ENCODE peak calls at places on chromosome 2, in four cellular contexts. One of them, this sample, is unnamed.
A peak's percentile ranks its signal among the peaks of the same experiment; 100 is the strongest.

GRCh38 chr2:40751981-40752380 is 300.1 kb upstream of the SLC8A1 start:
- DNase-seq in HepG2: no peak
- DNase-seq in endothelial cell of umbilical vein: no peak
- DNase-seq in GM12878: no peak
- DNase-seq in this sample: no peak

GRCh38 chr2:237574894-237575868 is 8.8 kb downstream of the PRLH start:
- DNase-seq in HepG2: no peak
- DNase-seq in GM12878: no peak
- DNase-seq in endothelial cell of umbilical vein: no peak
- DNase-seq in this sample: no peak

GRCh38 chr2:13021470-13021957 is 304.8 kb downstream of the TRIB2 start:
- DNase-seq in endothelial cell of umbilical vein: no peak
- DNase-seq in GM12878: no peak
- DNase-seq in HepG2: no peak
- DNase-seq in this sample: no peak

GRCh38 chr2:183490930-183491329 is 366.7 kb downstream of the NUP35 start:
- DNase-seq in GM12878: no peak
- DNase-seq in endothelial cell of umbilical vein: no peak
- DNase-seq in HepG2: no peak
- DNase-seq in this sample: no peak

GRCh38 chr2:201938151-201938815 is 95.4 kb upstream of the FZD7 start:
- DNase-seq in endothelial cell of umbilical vein: no peak
- DNase-seq in HepG2: no peak
- DNase-seq in GM12878: no peak
- DNase-seq in this sample: no peak

GRCh38 chr2:221245772-221246171 is 326.3 kb downstream of the EPHA4 start:
- DNase-seq in HepG2: no peak
- DNase-seq in endothelial cell of umbilical vein: no peak
- DNase-seq in GM12878: no peak
- DNase-seq in this sample: no peak

GRCh38 chr2:57720728-57721627 is 325.6 kb upstream of the VRK2 start:
- DNase-seq in GM12878: peak; percentile 47
- DNase-seq in HepG2: peak; percentile 56
- DNase-seq in endothelial cell of umbilical vein: peak; percentile 61
- DNase-seq in this sample: peak; percentile 70

GRCh38 chr2:30148850-30149249 is 2.0 kb downstream of the YPEL5 start:
- DNase-seq in HepG2: no peak
- DNase-seq in endothelial cell of umbilical vein: no peak
- DNase-seq in GM12878: no peak
- DNase-seq in this sample: peak; percentile 23

GRCh38 chr2:10019174-10019971 is 24.0 kb upstream of the KLF11 start:
- DNase-seq in GM12878: no peak
- DNase-seq in HepG2: peak; percentile 37
- DNase-seq in endothelial cell of umbilical vein: no peak
- DNase-seq in this sample: no peak

GRCh38 chr2:13230221-13230620 is 513.5 kb downstream of the TRIB2 start:
- DNase-seq in HepG2: no peak
- DNase-seq in endothelial cell of umbilical vein: no peak
- DNase-seq in GM12878: no peak
- DNase-seq in this sample: no peak

GRCh38 chr2:27115485-27115884 is 3.4 kb downstream of the CGREF1 start:
- DNase-seq in GM12878: no peak
- DNase-seq in endothelial cell of umbilical vein: no peak
- DNase-seq in HepG2: no peak
- DNase-seq in this sample: no peak

GRCh38 chr2:126895336-126895735 is 3.4 kb upstream of the TEX51 start:
- DNase-seq in HepG2: no peak
- DNase-seq in endothelial cell of umbilical vein: no peak
- DNase-seq in GM12878: no peak
- DNase-seq in this sample: no peak

GRCh38 chr2:100741880-100742814 is 77.8 kb upstream of the NPAS2 start:
- DNase-seq in endothelial cell of umbilical vein: no peak
- DNase-seq in GM12878: no peak
- DNase-seq in HepG2: peak; percentile 82
- DNase-seq in this sample: no peak

GRCh38 chr2:731711-732110 is 54.5 kb upstream of the TMEM18 start:
- DNase-seq in HepG2: no peak
- DNase-seq in endothelial cell of umbilical vein: no peak
- DNase-seq in GM12878: no peak
- DNase-seq in this sample: no peak

GRCh38 chr2:108575132-108575966 is 41.1 kb downstream of the LIMS1 start:
- DNase-seq in HepG2: no peak
- DNase-seq in GM12878: peak; percentile 70
- DNase-seq in endothelial cell of umbilical vein: no peak
- DNase-seq in this sample: no peak
- H3K4me3 ChIP-seq in HepG2: no peak overlapping the region
- H3K4me3 ChIP-seq in GM12878: peak overlapping the region; percentile 24
- H3K4me3 ChIP-seq in endothelial cell of umbilical vein: no peak overlapping the region
- H3K4me3 ChIP-seq in this sample: no peak overlapping the region

GRCh38 chr2:68720665-68721064 is 13.9 kb upstream of the ARHGAP25 start:
- DNase-seq in endothelial cell of umbilical vein: no peak
- DNase-seq in GM12878: no peak
- DNase-seq in HepG2: no peak
- DNase-seq in this sample: no peak

GRCh38 chr2:68719912-68720311 is 14.7 kb upstream of the ARHGAP25 start:
- DNase-seq in GM12878: no peak
- DNase-seq in HepG2: no peak
- DNase-seq in endothelial cell of umbilical vein: no peak
- DNase-seq in this sample: no peak

GRCh38 chr2:68721482-68722071 is 13.0 kb upstream of the ARHGAP25 start:
- DNase-seq in HepG2: no peak
- DNase-seq in GM12878: no peak
- DNase-seq in endothelial cell of umbilical vein: no peak
- DNase-seq in this sample: peak; percentile 61

GRCh38 chr2:68726100-68726499 is 8.5 kb upstream of the ARHGAP25 start:
- DNase-seq in GM12878: no peak
- DNase-seq in endothelial cell of umbilical vein: no peak
- DNase-seq in HepG2: no peak
- DNase-seq in this sample: no peak

DNA sequence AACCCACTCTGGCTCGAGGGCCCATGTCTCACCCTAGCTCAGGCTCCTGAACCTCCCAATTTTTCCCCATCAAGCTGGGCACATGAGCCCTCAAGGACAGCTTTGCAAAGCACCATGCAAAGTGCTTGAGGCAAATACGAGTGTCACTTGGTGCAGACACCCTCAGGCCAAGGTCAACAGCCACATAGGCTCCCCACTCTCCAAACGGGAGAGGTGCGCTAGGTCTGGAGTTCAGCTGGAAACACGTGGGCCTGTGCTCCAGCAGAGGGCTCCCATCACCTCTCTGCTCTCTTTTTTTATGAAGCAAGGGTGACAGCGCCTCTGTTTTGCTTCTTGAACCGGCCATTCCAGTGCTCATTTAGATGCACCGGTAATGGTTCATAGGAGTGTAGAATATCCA is 11.9 kb upstream of the ARHGAP25 start:
- DNase-seq in endothelial cell of umbilical vein: no peak
- DNase-seq in HepG2: peak; percentile 15
- DNase-seq in GM12878: no peak
- DNase-seq in this sample: peak; percentile 54
- TF ChIP-seq CTCF in endothelial cell of umbilical vein: no peak
- TF ChIP-seq CTCF in HepG2: peak; percentile 60
- TF ChIP-seq CTCF in GM12878: no peak
- TF ChIP-seq CTCF in this sample: peak; percentile 35

DNA sequence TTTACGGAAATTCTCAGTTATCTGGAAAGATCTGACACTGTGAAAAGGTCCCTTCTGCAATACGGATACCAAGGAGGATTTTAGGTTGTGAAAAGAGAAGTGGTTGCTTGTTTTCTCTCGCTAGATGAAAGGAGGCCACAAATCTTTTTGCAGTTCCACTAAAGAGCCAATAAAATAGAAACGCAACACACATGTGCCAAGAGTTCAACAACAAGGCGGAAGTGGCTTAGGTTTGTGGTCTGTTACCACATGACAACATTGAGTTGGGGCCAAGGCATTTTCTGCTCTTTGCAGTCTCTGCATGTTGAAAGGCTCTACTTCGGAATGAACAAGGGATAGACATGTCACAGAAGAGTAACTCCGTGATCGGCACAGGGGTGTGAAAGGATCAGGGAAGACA is 115.7 kb upstream of the OSR1 start:
- DNase-seq in GM12878: peak; percentile 71
- DNase-seq in endothelial cell of umbilical vein: no peak
- DNase-seq in HepG2: no peak
- DNase-seq in this sample: peak; percentile 93
- TF ChIP-seq MYC in GM12878: no peak
- TF ChIP-seq MYC in endothelial cell of umbilical vein: no peak
- TF ChIP-seq MYC in HepG2: no peak
- TF ChIP-seq MYC in this sample: peak; percentile 81

DNA sequence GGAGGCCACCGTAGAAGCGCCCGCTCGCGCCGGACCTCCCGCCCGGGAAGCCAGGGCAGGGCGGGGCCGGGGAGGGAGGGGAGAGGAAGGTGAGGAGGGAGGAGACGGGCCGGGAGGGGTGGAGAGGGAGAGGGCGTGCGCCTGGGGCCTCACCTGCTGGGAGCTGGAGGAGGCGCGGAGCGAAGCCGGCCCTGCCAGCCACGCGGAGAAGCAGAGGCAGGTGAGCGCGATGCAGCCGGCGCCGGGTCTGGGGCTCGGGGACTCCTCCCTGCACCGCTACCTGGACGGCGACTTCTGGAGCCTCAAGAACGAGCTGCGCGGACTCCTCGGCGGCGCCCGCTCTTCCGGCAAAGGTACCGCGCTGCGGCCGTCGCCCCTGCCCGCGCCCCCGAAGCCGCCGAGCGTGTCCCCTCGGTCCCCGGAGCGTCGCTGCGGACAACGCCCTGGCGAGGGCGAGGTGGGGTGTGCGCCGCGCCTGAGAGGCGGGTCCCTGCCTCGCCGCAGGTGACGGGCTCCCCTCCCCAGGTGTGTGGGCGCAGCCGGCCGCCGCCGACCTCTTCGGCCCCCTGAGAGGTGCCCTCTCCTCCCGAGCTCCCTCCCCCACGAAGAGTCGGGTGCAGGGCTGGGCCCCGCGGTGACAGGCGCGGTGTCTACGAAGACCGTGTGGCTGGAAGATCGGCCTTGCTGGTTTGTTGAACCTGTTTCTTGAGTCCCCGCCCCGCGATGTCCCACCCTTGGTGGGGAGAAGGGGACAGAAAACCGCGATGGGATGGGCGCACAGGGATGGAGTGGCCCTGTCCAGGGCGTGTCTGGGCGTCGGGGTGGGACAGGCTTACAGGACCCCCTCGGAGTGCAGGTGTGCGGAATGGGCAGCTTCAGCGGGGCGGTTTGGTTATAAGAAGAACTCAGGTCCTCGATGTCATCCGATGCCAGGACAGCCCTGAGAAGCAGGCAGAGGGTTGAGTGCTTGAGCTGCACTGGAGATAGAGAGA is at the start of gene ACOXL:
- DNase-seq in HepG2: no peak
- DNase-seq in endothelial cell of umbilical vein: no peak
- DNase-seq in GM12878: no peak
- DNase-seq in this sample: no peak
- H3K4me3 ChIP-seq in HepG2: no peak within 1 kb of the TSS
- H3K4me3 ChIP-seq in endothelial cell of umbilical vein: no peak within 1 kb of the TSS
- H3K4me3 ChIP-seq in GM12878: no peak within 1 kb of the TSS
- H3K4me3 ChIP-seq in this sample: no peak within 1 kb of the TSS

DNA sequence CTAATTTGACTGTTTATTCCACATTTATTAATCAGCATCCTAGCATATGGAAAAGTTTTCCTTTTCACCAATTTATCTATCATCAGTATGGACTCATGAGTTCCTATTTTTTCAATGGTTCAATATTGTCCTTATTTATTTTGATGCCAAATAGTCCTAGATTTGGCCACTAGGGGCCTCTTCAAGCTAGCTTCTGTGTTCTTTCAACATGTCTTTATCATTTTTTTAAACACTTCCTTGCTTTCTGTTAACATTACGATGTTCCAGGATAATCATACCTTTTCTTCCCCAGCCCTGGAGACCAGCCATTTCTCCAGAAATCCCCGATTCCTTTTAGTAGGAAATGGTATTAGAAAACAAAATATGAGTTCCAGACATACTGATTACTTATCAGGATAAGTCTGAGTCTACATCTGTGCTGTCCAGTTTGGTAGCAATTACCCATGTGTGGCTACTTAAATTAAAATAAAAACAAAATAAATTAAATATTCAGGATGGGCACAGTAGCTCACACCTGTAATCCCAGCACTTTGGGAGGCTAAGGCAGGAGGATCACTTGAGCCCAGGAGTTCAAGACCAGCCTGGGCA is 70.6 kb downstream of the RPE start:
- DNase-seq in HepG2: peak; percentile 46
- DNase-seq in endothelial cell of umbilical vein: peak; percentile 78
- DNase-seq in GM12878: no peak
- DNase-seq in this sample: peak; percentile 60
- TF ChIP-seq CTCF in HepG2: peak; percentile 43
- TF ChIP-seq CTCF in endothelial cell of umbilical vein: peak; percentile 52
- TF ChIP-seq CTCF in GM12878: peak; percentile 59
- TF ChIP-seq CTCF in this sample: peak; percentile 56

GRCh38 chr2:223943561-223944008 is 1.6 kb downstream of the WDFY1 start:
- DNase-seq in HepG2: peak; percentile 45
- DNase-seq in endothelial cell of umbilical vein: peak; percentile 82
- DNase-seq in GM12878: no peak
- DNase-seq in this sample: no peak
- TF ChIP-seq MYC in HepG2: no peak
- TF ChIP-seq MYC in endothelial cell of umbilical vein: no peak
- TF ChIP-seq MYC in GM12878: no peak
- TF ChIP-seq MYC in this sample: no peak

DNA sequence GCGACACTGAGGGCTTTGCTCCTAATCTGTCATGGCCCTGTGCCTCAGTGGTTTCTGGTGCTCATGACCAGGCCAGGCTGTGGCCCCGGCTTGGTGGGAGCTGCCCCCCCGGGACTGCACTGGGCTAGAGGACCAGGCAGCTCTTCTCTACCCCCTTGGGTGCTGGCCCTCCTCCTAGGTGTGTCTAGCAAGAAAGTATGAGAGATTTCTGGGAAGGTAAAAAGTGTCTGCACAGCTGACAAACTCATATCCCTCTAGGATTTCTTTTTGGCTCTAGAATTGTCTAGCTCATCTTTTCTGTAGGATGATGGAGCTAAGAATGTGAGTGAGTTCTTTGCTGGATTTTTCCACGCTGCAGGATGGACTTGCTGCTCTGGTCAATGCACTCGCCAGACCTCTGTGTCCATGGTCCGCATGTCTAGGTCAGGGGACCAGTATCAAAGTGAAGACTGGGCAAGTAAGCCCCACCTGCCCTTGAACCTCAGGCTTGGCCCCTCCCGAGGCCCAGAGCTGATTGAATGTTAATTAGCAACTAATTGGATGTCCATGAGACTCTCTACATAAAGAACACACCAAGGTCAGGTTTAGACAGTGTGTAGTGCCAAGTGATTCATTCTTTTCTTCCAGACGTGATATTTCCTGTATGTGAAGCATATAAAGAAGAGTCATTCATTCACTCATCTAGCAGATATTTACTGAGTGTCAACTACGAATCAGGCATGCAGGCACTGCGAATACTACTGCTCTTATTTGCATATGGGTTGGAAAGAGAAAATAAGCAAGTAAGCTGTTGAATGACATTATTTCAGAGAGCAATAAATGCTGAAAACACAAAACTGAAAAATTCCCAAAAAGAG is 15.6 kb upstream of the PSD4 start:
- DNase-seq in endothelial cell of umbilical vein: peak; percentile 44
- DNase-seq in GM12878: no peak
- DNase-seq in HepG2: no peak
- DNase-seq in this sample: no peak
- H3K4me3 ChIP-seq in endothelial cell of umbilical vein: no peak overlapping the region
- H3K4me3 ChIP-seq in GM12878: peak overlapping the region; percentile 35
- H3K4me3 ChIP-seq in HepG2: peak overlapping the region; percentile 69
- H3K4me3 ChIP-seq in this sample: peak overlapping the region; percentile 73